ENCODE peak calls at places on chromosomes 3 and 15, in eight cellular contexts. L is fibroblast of lung, V is OCI-LY7, E is astrocyte, Y is GM12878, J is MM.1S, U is neural progenitor cell, X is endothelial cell of umbilical vein. S is an unnamed sample.

GRCh38 chr15:98727115-98728040 is 79.0 kb downstream of the IGF1R start:
- DNase-seq in X (peak; percentile 92), V (no peak), E (peak; percentile 93), J (no peak), U (peak; percentile 75), Y (no peak), L (peak; percentile 91), S (no peak)

GRCh38 chr3:120435621-120436020 is 15.2 kb downstream of the FSTL1 start:
- DNase-seq in J (no peak), E (peak; percentile 70), L (no peak), U (no peak), X (peak; percentile 90), V (no peak), Y (no peak), S (no peak)

GRCh38 chr3:149816986-149817385 is 4.0 kb downstream of the RNF13 start:
- DNase-seq in E (no peak), X (no peak), J (no peak), Y (no peak), L (peak; percentile 83), V (no peak), U (no peak), S (no peak)

GRCh38 chr15:101189341-101189679 is 62.5 kb downstream of the CHSY1 start:
- DNase-seq in J (no peak), L (peak; percentile 78), X (no peak), E (no peak), Y (no peak), V (no peak), U (no peak), S (no peak)

GRCh38 chr15:24956131-24956838 is 1.5 kb downstream of the SNRPN start:
- DNase-seq in L (peak; percentile 76), V (no peak), Y (peak; percentile 57), E (peak; percentile 54), U (peak; percentile 89), X (peak; percentile 71), J (peak; percentile 74), S (peak; percentile 89)

GRCh38 chr3:35383719-35384555 is 255.4 kb upstream of the ARPP21 start:
- DNase-seq in X (peak; percentile 95), U (peak; percentile 29), Y (no peak), J (no peak), E (peak; percentile 45), L (no peak), V (no peak), S (no peak)

GRCh38 chr15:80275946-80276345 is 23.9 kb upstream of the CTXND1 start:
- DNase-seq in E (peak; percentile 44), Y (no peak), J (no peak), X (no peak), U (no peak), L (peak; percentile 33), V (no peak), S (no peak)

GRCh38 chr3:146350852-146351251 is 99.9 kb upstream of the PLSCR4 start:
- DNase-seq in J (no peak), V (no peak), U (no peak), L (no peak), X (no peak), E (no peak), Y (no peak), S (no peak)

GRCh38 chr3:15359677-15360397 is 27.5 kb upstream of the SH3BP5 start:
- DNase-seq in U (no peak), L (no peak), E (no peak), X (no peak), J (no peak), Y (no peak), V (no peak), S (no peak)
- H3K4me2 ChIP-seq in U (no peak overlapping the region), L (no peak overlapping the region), E (no peak overlapping the region), X (no peak overlapping the region), J (no peak overlapping the region), Y (no peak overlapping the region), V (no peak overlapping the region), S (no peak overlapping the region)

DNA sequence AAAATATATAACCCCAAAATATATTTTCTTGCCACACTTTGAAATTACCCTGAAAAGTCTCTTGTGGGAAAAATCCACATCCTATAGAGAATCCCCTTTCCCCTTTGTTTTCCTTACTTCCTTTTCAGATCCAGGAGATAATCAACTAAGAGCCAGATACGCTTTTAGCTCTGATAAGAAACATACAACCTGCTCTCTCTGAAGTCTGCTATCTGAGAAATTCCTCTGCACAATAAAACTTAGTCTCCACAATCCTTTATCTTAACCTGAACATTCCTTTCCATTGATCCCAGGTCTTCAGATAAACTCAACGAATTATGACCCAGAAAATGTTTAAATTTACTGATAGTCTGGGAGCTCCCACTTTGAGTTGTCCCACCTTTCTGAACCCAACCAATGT is 233.4 kb upstream of the SETMAR start:
- DNase-seq in L (no peak), V (no peak), Y (no peak), X (no peak), U (no peak), J (no peak), E (no peak), S (no peak)
- H3K4me1 ChIP-seq in L (no peaks in the 10 kb centered on the region), V (peaks cover 10% of the 10 kb centered on the region), Y (peaks cover 3% of the 10 kb centered on the region), X (no peaks in the 10 kb centered on the region), U (peaks cover 23% of the 10 kb centered on the region), J (no peaks in the 10 kb centered on the region), E (no peaks in the 10 kb centered on the region), S (no peaks in the 10 kb centered on the region)

GRCh38 chr15:40990789-40991188 is 37.5 kb downstream of the CHAC1 start:
- DNase-seq in E (no peak), J (no peak), Y (no peak), V (no peak), X (no peak), L (no peak), U (no peak), S (no peak)

GRCh38 chr15:40992241-40992741 is 39.0 kb downstream of the CHAC1 start:
- DNase-seq in V (no peak), E (peak; percentile 17), X (no peak), L (peak; percentile 63), J (no peak), U (no peak), Y (no peak), S (no peak)

GRCh38 chr15:40990080-40990479 is 36.8 kb downstream of the CHAC1 start:
- DNase-seq in J (no peak), X (no peak), V (no peak), U (no peak), L (no peak), E (no peak), Y (no peak), S (no peak)

GRCh38 chr15:40991355-40991754 is 38.1 kb downstream of the CHAC1 start:
- DNase-seq in X (no peak), U (peak; percentile 45), L (no peak), V (no peak), E (no peak), J (no peak), Y (no peak), S (no peak)

DNA sequence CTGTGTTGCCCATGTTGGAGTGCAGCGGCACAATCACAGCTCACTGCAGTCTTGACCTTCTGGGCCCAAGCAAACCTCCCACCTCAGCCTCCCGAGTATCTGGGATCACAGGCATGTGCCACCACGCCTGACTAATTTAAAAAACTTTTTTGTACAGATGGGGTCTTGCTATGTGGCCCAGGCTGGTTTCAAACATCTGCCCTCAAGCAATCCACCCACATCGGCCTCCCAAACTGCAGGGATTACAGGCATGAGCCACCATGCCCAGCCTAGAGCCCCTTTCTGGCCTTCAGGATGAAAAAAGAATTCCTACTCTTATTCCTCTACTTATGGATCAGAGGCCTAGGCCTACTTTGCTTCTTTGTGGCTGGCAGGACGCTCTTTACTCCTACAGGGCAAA is 39.6 kb downstream of the CHAC1 start:
- DNase-seq in L (no peak), V (no peak), X (no peak), J (no peak), E (no peak), U (no peak), Y (no peak), S (no peak)
- H3K36me3 ChIP-seq in L (peaks cover 4% of the 10 kb centered on the region), V (peaks cover 84% of the 10 kb centered on the region), X (peaks cover 2% of the 10 kb centered on the region), J (no peaks in the 10 kb centered on the region), E (peaks cover 39% of the 10 kb centered on the region), U (peaks cover 7% of the 10 kb centered on the region), Y (peaks cover 4% of the 10 kb centered on the region), S (peaks cover 77% of the 10 kb centered on the region)

DNA sequence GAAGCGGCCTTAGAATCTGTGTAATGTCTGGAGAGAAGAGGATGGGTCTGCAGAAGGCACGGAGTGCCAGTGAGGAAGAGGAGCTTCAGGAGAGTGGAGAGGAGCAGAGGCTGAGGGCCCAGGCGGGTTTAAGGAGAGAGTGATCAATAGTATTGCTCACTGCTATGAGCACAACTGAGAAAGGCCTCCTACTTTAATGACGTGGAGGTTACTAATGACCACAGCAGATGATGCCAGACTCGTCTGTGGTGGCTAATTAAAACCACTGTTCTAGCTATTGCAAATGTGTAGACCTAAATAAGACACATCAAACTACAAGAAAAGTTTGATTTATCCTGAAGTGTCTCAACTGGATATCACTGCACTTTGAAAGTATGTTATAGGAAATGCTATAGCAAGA is 33.2 kb downstream of the MTMR10 start:
- DNase-seq in Y (no peak), E (no peak), V (no peak), L (no peak), U (no peak), J (no peak), X (no peak), S (no peak)
- H3K4me2 ChIP-seq in Y (no peak overlapping the region), E (no peak overlapping the region), V (no peak overlapping the region), L (no peak overlapping the region), U (no peak overlapping the region), J (no peak overlapping the region), X (no peak overlapping the region), S (no peak overlapping the region)

GRCh38 chr15:90865702-90866101 is 2.7 kb upstream of the FURIN start:
- DNase-seq in E (no peak), X (no peak), J (no peak), V (no peak), U (no peak), L (no peak), Y (no peak), S (no peak)
- H3K4me1 ChIP-seq in E (peaks cover 21% of the 10 kb centered on the region), X (peaks cover 18% of the 10 kb centered on the region), J (no peaks in the 10 kb centered on the region), V (peaks cover 17% of the 10 kb centered on the region), U (peaks cover 15% of the 10 kb centered on the region), L (peaks cover 12% of the 10 kb centered on the region), Y (peaks cover 17% of the 10 kb centered on the region), S (peaks cover 21% of the 10 kb centered on the region)

DNA sequence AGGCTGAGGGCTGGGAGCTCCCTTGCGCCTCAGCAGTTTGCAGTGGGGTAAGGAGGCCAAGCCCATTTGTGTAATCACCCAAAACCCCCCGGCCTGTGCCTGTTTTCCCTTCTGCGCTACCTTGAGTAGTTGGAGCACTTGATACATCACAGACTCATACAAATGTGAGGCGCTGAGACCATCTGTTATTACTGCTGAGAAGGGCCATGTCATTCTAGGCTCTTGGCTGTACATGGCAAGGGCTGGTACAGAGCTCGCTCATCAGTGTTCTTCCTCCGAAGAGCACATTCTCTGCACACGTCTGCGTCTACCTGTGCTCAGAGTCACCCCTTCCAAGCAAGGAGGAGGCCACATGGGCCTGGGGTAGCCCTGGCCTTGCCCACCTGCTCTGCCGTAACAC is 9.3 kb downstream of the PLA2G4B start:
- DNase-seq in U (no peak), E (no peak), Y (no peak), V (no peak), J (no peak), L (no peak), X (no peak), S (no peak)
- H3K36me3 ChIP-seq in U (no peaks in the 10 kb centered on the region), E (peaks cover 3% of the 10 kb centered on the region), Y (no peaks in the 10 kb centered on the region), V (no peaks in the 10 kb centered on the region), J (no peaks in the 10 kb centered on the region), L (peaks cover 2% of the 10 kb centered on the region), X (peaks cover 34% of the 10 kb centered on the region), S (peaks cover 9% of the 10 kb centered on the region)

S was measured in DND-41.